ENCODE peak calls at places on chromosomes 4 and X, in six cellular contexts. F is left lung, B is Peyer's patch, Y is neural progenitor cell, P is H1, A is uterus. H is an unnamed sample.
A peak's percentile ranks its signal among the peaks of the same experiment; 100 is the strongest.

GRCh38 chrX:130994671-130995070 is 63.5 kb upstream of the ARHGAP36 start:
- DNase-seq in Y (peak; percentile 58), A (no peak), F (no peak), B (no peak), P (no peak), H (no peak)

GRCh38 chr4:2261110-2261852 is 628 bp downstream of the MXD4 start:
- DNase-seq in P (no peak), F (peak; percentile 94), A (peak; percentile 42), B (peak; percentile 77), Y (peak; percentile 74), H (peak; percentile 49)

GRCh38 chr4:108369035-108369655 is 200.4 kb upstream of the LEF1 start:
- DNase-seq in A (no peak), Y (no peak), P (no peak), B (no peak), F (no peak), H (no peak)

GRCh38 chrX:7586126-7586525 is 256.8 kb upstream of the VCX start:
- DNase-seq in B (no peak), P (no peak), Y (peak; percentile 38), A (no peak), F (no peak), H (no peak)

GRCh38 chr4:36241771-36242170 is 2.5 kb downstream of the ARAP2 start:
- DNase-seq in A (no peak), B (no peak), P (no peak), Y (no peak), F (no peak), H (no peak)

GRCh38 chrX:53080628-53081580 is 1.3 kb upstream of the TSPYL2 start:
- DNase-seq in Y (peak; percentile 23), A (no peak), F (no peak), P (no peak), B (no peak), H (no peak)

GRCh38 chrX:7542566-7542965 is 300.4 kb upstream of the VCX start:
- DNase-seq in F (no peak), Y (no peak), B (no peak), P (no peak), A (no peak), H (no peak)

GRCh38 chrX:39262641-39263040 is 461.4 kb downstream of the MID1IP1 start:
- DNase-seq in B (no peak), A (no peak), Y (no peak), F (no peak), P (no peak), H (no peak)

GRCh38 chrX:119410027-119410819 is 11.1 kb downstream of the SLC25A43 start:
- DNase-seq in F (peak; percentile 77), P (no peak), B (peak; percentile 74), A (peak; percentile 62), Y (no peak), H (no peak)

GRCh38 chr4:126614456-126614855 is 1018.3 kb upstream of the INTU start:
- DNase-seq in Y (no peak), F (no peak), B (no peak), P (no peak), A (no peak), H (no peak)

GRCh38 chrX:102042706-102043325 is 82.7 kb upstream of the TCEAL2 start:
- DNase-seq in B (no peak), Y (no peak), F (no peak), A (no peak), P (no peak), H (no peak)

GRCh38 chrX:97529801-97530200 is 646.1 kb downstream of the RPA4 start:
- DNase-seq in F (no peak), P (no peak), B (no peak), Y (no peak), A (no peak), H (no peak)

GRCh38 chr4:155787113-155787710 is 28.4 kb downstream of the GUCY1B1 start:
- DNase-seq in A (no peak), B (no peak), P (no peak), Y (peak; percentile 63), F (no peak), H (no peak)

GRCh38 chr4:180059216-180059881 is 2183.9 kb upstream of the TENM3 start:
- DNase-seq in F (peak; percentile 74), Y (peak; percentile 74), A (no peak), P (no peak), B (peak; percentile 55), H (no peak)

DNA sequence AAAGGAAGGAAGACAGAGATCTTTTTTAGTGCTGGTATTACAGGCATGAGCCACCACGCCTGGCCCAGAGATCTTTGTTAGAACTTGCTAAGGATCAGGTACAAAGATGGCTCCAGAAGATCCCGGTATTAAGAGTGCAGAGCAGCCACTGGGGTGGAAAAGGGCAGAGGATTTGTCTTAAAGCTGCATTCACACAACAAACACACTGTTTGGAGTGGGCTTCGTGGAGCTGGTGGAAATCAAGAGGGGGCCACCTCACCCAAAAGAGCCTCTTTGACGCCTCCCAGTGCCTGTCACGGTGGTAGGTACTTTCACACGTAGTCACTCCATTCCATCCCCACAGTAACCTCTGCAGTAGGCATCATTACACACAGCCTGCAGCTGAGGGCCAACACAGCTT is 13.3 kb downstream of the HELT start:
- DNase-seq in P (no peak), F (no peak), A (no peak), Y (no peak), B (no peak), H (no peak)
- TF ChIP-seq CTCF in P (no peak), F (no peak), A (no peak), Y (no peak), B (no peak), H (no peak)

DNA sequence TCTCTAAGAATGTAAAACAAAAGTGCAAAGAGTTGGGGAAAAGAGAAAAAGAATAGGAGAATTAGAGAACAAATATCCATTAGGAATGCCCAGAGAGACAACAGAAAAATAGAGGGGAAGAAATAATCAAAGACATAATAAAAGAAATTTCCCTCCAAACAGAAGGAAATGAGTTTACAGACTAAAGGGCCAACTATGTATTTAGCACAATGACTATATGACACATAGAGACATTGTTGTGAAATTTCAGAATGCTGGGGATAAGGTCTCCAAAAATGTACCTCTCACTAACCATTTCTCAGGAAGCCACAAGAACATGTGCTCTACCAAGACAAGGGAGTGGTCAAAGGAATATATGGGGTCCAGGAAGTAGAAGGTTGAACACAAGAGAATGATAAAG is 121.0 kb upstream of the ACSL4 start:
- DNase-seq in B (no peak), A (no peak), Y (no peak), F (no peak), P (no peak), H (no peak)
- H3K4me1 ChIP-seq in B (no peaks in the 10 kb centered on the region), A (no peaks in the 10 kb centered on the region), Y (peaks cover 8% of the 10 kb centered on the region), F (no peaks in the 10 kb centered on the region), P (no peaks in the 10 kb centered on the region), H (no peaks in the 10 kb centered on the region)

GRCh38 chr4:49063670-49064069 is 77.6 kb downstream of the CWH43 start:
- DNase-seq in B (no peak), A (no peak), Y (no peak), P (no peak), F (no peak), H (no peak)

DNA sequence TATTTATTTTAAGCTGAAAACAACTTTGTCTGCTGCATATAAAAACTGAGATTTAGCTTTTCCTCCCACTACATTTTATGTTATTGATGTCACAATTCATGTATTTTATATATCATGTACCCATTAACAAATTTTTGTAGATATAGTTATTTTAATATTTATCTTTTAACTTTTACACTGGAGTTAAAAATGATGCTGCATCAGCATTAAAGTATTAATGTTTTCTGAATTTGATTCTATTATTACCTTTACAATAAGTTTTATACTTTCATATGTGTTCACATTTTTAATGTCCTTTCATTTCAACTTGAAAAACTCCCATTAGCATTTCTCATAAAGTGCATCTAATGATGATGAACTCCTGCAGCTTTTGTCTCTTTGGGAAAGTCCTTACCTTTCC is 72.2 kb downstream of the CWH43 start:
- DNase-seq in A (no peak), P (no peak), B (no peak), Y (no peak), F (no peak), H (no peak)
- H3K9me3 ChIP-seq in A (no peaks in the 10 kb centered on the region), P (peaks cover 41% of the 10 kb centered on the region), B (no peaks in the 10 kb centered on the region), Y (peaks cover 40% of the 10 kb centered on the region), F (no peaks in the 10 kb centered on the region), H (peaks cover 7% of the 10 kb centered on the region)

GRCh38 chrX:110444996-110445395 is 86.3 kb downstream of the RTL9 start:
- DNase-seq in F (no peak), A (no peak), Y (no peak), P (no peak), B (no peak), H (no peak)

GRCh38 chrX:110440016-110440805 is 81.6 kb downstream of the RTL9 start:
- DNase-seq in A (no peak), P (no peak), F (no peak), Y (no peak), B (no peak), H (no peak)

GRCh38 chrX:110448459-110448858 is 89.8 kb downstream of the RTL9 start:
- DNase-seq in F (no peak), B (no peak), Y (no peak), A (no peak), P (no peak), H (no peak)

GRCh38 chrX:110437686-110438085 is 79.0 kb downstream of the RTL9 start:
- DNase-seq in P (no peak), A (no peak), B (no peak), Y (no peak), F (no peak), H (no peak)

DNA sequence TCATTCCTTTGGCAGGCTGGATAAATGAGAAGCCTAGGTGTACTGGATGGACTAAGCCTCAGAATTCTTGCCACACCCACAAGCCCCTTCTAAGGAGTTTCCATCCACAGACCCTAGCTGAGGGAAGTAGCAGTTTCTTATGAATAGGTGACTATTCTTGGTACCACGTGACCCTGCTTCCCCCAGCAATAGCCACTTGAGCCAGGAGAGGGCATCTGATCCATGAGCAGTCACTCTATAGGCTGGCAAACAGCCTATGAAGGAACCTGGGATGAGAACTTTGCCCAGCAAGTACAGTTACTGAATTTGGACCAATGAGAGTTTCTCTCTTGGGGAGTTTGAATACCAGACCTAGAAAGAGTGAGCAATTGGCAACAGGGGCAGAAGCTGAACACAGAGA is 84.0 kb downstream of the RTL9 start:
- DNase-seq in A (no peak), P (no peak), Y (peak; percentile 58), B (no peak), F (no peak), H (no peak)
- TF ChIP-seq CTCF in A (no peak), P (peak; percentile 39), Y (peak; percentile 42), B (no peak), F (no peak), H (no peak)

DNA sequence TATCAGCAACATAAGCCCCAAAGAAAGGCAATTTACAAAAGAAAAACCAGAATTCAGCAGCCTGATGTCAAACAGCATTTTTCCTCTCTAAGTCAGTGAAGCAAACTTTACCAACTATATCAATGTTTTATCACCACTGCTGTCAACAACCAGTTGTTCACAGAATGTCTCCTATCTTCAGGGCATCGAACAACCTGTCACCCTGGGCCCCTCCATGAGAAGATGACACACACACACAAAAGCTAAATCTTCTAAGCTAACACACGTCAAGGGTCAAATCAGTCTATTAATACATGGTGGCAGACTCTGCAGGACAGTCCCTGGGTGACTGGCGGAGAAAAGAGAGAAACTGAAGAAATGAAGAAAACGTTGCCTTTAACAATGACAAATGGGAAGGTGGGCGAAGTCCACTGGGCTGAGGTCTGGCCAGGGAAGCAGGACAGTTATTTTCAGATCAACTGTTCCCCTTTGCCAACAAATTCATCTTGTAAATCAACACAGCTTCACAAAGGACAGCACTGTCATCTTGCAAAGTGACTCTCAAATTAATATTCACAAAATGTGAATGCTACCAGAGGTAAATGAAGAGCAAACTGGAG is 13.0 kb downstream of the FAT1 start:
- DNase-seq in Y (no peak), F (no peak), P (no peak), A (no peak), B (no peak), H (no peak)
- H3K4me1 ChIP-seq in Y (no peaks in the 10 kb centered on the region), F (no peaks in the 10 kb centered on the region), P (peaks cover 10% of the 10 kb centered on the region), A (no peaks in the 10 kb centered on the region), B (no peaks in the 10 kb centered on the region), H (no peaks in the 10 kb centered on the region)

H was measured in CD8-positive, alpha-beta T cell.